ENCODE peak calls at places on chromosomes 7 and 10, in four cellular contexts. P, X, K and Y are unnamed samples.

GRCh38 chr7:73369009-73369408 is 41.0 kb downstream of the FKBP6 start:
- DNase-seq in P (no peak), X (peak), K (no peak), Y (no peak)

GRCh38 chr7:28754027-28754426 is 204.1 kb downstream of the TRIL start:
- DNase-seq in P (no peak), X (no peak), K (no peak), Y (no peak)

GRCh38 chr7:116710764-116711452 is 38.9 kb downstream of the MET start:
- DNase-seq in P (no peak), X (no peak), K (no peak), Y (no peak)

GRCh38 chr7:24395512-24395911 is 111.5 kb downstream of the NPY start:
- DNase-seq in P (no peak), X (peak), K (no peak), Y (no peak)

GRCh38 chr10:77625379-77625778 is 12.2 kb downstream of the KCNMA1 start:
- DNase-seq in P (no peak), X (no peak), K (no peak), Y (no peak)

GRCh38 chr10:130495891-130496642 is 359.9 kb downstream of the GLRX3 start:
- DNase-seq in P (no peak), X (peak), K (no peak), Y (no peak)

GRCh38 chr10:126458453-126458852 is 70.2 kb upstream of the ADAM12 start:
- DNase-seq in P (no peak), X (no peak), K (no peak), Y (no peak)

GRCh38 chr10:110865184-110865803 is 6.4 kb upstream of the PDCD4 start:
- DNase-seq in P (no peak), X (no peak), K (no peak), Y (no peak)

GRCh38 chr10:13231190-13231589 is 3.0 kb downstream of the UCMA start:
- DNase-seq in P (no peak), X (no peak), K (no peak), Y (no peak)

GRCh38 chr10:71630168-71630567 is 89.4 kb downstream of the C10orf105 start:
- DNase-seq in P (no peak), X (no peak), K (no peak), Y (no peak)

GRCh38 chr10:119425881-119426170 is 116.7 kb downstream of the RGS10 start:
- DNase-seq in P (no peak), X (no peak), K (no peak), Y (no peak)

GRCh38 chr10:82768040-82768439 is 893.0 kb downstream of the NRG3 start:
- DNase-seq in P (no peak), X (no peak), K (no peak), Y (no peak)

GRCh38 chr7:80014507-80014906 is 120.1 kb upstream of the GNAI1 start:
- DNase-seq in P (no peak), X (no peak), K (no peak), Y (no peak)

GRCh38 chr7:71733108-71733870 is 601.3 kb downstream of the GALNT17 start:
- DNase-seq in P (peak), X (peak), K (no peak), Y (peak)

GRCh38 chr10:88831709-88832108 is 19.9 kb downstream of the ANKRD22 start:
- DNase-seq in P (no peak), X (no peak), K (no peak), Y (no peak)
- TF ChIP-seq SPI1 in P (no peak), X (no peak), K (no peak), Y (no peak)

DNA sequence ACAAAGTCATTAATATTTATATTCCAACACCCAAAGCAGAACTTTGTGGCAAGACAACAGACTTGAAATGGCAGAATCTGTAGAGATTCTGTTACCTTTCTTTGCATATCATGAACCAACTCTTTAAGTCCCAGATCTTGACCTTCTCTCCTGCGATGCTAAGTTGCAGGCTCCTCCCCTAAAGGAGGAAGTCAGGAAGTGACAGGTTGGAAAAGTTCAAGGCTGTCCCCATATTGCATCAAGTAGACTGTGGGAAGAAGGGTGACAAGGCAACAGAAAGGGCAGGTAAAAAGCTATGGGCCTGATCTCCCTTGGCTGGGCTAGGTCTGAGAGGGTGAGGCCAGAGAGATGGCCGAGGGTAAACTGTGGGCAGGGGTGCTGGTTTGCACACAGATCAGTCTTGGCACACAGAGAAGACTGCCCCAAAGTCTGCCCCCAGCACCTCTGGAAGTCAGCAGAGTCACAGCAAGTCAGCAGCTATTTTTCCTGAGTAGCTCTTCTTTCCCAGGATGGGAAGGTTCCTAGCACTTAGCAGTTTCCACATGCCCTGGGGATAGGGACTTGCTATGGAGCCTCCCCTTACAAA is 115.1 kb downstream of the RAPGEF5 start:
- DNase-seq in P (no peak), X (no peak), K (no peak), Y (no peak)
- TF ChIP-seq SPI1 in P (no peak), X (no peak), K (no peak), Y (no peak)

DNA sequence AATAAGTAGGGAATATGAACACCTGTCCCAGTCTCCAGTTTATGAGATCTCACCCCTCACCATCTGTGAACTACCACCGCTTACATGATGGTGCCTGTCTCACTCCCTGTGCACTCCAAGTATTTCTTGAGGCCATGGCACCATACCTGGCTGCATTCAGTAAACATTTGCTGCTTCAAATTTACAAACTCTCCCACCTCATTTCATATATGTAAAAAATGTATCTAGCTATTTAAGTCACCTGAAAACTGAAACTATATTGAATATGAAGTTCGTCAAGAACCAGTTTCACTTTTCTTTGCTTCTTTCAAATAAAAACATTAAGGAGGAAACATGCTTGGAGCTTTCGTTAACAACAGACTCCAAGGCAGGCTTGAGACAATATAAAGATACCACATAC is 92.2 kb downstream of the ZFAND4 start:
- DNase-seq in P (no peak), X (no peak), K (peak), Y (no peak)
- TF ChIP-seq SPI1 in P (no peak), X (no peak), K (no peak), Y (no peak)

GRCh38 chr7:139871276-139871675 is 42.2 kb downstream of the TBXAS1 start:
- DNase-seq in P (no peak), X (no peak), K (no peak), Y (no peak)

GRCh38 chr7:139869886-139870285 is 40.8 kb downstream of the TBXAS1 start:
- DNase-seq in P (peak), X (no peak), K (no peak), Y (no peak)

GRCh38 chr7:139866047-139866837 is 37.2 kb downstream of the TBXAS1 start:
- DNase-seq in P (no peak), X (no peak), K (no peak), Y (no peak)

GRCh38 chr7:139870406-139870805 is 41.3 kb downstream of the TBXAS1 start:
- DNase-seq in P (no peak), X (no peak), K (no peak), Y (no peak)

GRCh38 chr7:139867847-139868246 is 38.8 kb downstream of the TBXAS1 start:
- DNase-seq in P (no peak), X (no peak), K (no peak), Y (no peak)
- TF ChIP-seq SPI1 in P (no peak), X (no peak), K (no peak), Y (no peak)

GRCh38 chr10:70601775-70602174 is 766 bp downstream of the PRF1 start:
- DNase-seq in P (no peak), X (no peak), K (no peak), Y (no peak)

GRCh38 chr10:70604106-70604505 is 1.6 kb upstream of the PRF1 start:
- DNase-seq in P (no peak), X (no peak), K (no peak), Y (no peak)

GRCh38 chr10:70600512-70601395 is 1.8 kb downstream of the PRF1 start:
- DNase-seq in P (no peak), X (no peak), K (no peak), Y (no peak)

GRCh38 chr10:70603439-70603778 is 868 bp upstream of the PRF1 start:
- DNase-seq in P (no peak), X (no peak), K (no peak), Y (no peak)

DNA sequence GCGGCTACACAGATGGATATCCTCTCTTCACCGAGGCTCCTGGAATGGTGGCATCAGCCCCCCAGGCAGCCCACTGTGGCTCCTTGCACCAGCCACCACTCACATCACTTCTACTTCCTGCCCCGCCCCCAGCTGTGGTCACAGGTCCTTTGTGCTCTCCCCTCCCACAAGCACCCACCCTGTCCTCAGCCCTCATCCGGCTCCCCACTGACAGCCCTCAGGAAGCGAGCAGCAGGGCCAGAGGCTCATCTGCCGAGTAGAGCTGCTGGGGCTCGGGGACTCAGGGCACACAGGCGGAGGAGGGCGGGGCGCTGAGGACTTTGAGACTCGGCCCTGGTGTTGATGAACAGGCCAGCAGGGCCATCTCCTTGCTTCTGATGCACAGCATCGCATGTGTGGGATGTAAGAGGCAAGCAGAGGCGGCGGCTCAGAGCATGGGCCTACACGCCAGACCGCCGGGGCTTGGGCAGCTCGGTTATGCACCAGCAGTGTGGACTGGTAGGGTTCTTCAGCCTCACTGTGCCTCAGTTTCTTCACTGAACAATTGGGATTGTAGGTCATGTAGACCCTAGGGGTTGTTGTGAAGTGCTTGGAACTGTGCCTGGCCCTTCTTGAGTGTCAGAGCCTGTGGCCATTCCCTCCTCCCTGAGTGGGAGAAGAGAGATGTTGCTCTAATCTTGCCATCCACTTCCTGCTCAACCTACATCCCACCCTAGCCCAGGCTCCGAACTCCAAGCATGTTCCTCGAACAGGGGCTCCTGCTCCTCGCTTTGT is at the start of gene PRF1:
- DNase-seq in P (no peak), X (peak), K (no peak), Y (peak)
- TF ChIP-seq SPI1 in P (no peak), X (no peak), K (no peak), Y (no peak)

DNA sequence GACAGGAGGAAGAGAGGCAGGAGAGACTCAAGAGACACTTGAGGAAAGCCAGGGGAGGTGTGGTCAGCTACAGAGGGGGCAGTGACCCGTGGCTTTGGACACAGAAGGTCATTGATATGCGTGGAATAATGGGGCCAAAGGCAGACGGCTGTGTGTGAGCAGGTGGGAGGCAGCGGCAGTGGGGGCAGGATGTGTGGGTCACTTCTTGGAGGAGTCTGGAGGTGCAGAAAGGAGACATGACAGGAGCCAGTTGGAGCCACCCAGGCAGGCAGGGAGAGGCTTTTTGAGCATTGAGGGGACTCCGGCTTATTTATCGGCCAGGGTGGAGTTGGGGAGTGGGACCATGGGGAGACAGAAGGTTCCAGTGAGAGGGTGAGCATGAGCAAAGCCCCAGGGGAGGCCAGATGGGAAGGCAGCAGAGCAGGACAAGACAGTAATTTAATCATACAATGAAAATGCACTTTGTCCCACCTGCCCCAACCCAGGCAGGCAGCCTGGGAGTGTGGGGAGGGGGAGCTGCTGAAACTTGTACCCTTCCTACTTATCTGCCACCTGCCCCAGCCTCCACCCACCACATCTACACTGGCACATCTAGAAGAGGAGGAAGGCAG is 5.0 kb downstream of the LDB3 start:
- DNase-seq in P (no peak), X (no peak), K (no peak), Y (no peak)
- TF ChIP-seq SPI1 in P (no peak), X (no peak), K (no peak), Y (no peak)

GRCh38 chr7:92813390-92814024 is 22.9 kb downstream of the CDK6 start:
- DNase-seq in P (no peak), X (no peak), K (peak), Y (no peak)
- TF ChIP-seq SPI1 in P (no peak), X (no peak), K (peak), Y (peak)

GRCh38 chr10:70513848-70514309 is 35.3 kb downstream of the PALD1 start:
- DNase-seq in P (no peak), X (no peak), K (peak), Y (peak)
- TF ChIP-seq SPI1 in P (no peak), X (no peak), K (peak), Y (peak)